ENCODE peak calls at places on chromosomes 6 and 20, in eight cellular contexts. O is activated CD4-positive, alpha-beta T cell treated with anti-CD3 and anti-CD28 coated beads, Interleukin-2, amount 10 ng/mL, durations not matched to agents 7 days and 5 days; W is immature natural killer cell; I is esophagus muscularis mucosa; Y is T-helper 1 cell; M is glutamatergic neuron; A is NCI-H226; R is ascending aorta. X is an unnamed sample.

GRCh38 chr20:24665196-24665595 is 195.8 kb downstream of the SYNDIG1 start:
- DNase-seq in M (no peak), A (no peak), R (no peak), Y (no peak), I (no peak), W (no peak), O (no peak), X (no peak)

GRCh38 chr6:11606287-11606686 is 68.7 kb downstream of the TMEM170B start:
- DNase-seq in R (no peak), M (no peak), O (no peak), Y (no peak), I (no peak), W (no peak), A (no peak), X (no peak)

GRCh38 chr20:59604770-59605665 is 678 bp downstream of the PHACTR3 start:
- DNase-seq in W (no peak), A (no peak), R (no peak), Y (no peak), I (no peak), O (no peak), M (peak; percentile 73), X (peak; percentile 80)

GRCh38 chr20:35304956-35305355 is 12.7 kb upstream of the FAM83C start:
- DNase-seq in M (no peak), I (no peak), O (no peak), W (no peak), A (no peak), Y (no peak), R (no peak), X (no peak)

GRCh38 chr6:51398793-51399192 is 580.1 kb downstream of the TFAP2B start:
- DNase-seq in R (no peak), O (no peak), M (no peak), Y (no peak), A (no peak), W (no peak), I (no peak), X (no peak)

GRCh38 chr6:89547286-89547685 is 91.3 kb downstream of the LYRM2 start:
- DNase-seq in O (no peak), A (no peak), W (no peak), M (no peak), I (no peak), R (no peak), Y (no peak), X (no peak)

GRCh38 chr20:45049904-45050471 is 50.9 kb downstream of the KCNS1 start:
- DNase-seq in O (peak; percentile 13), M (no peak), R (no peak), Y (no peak), W (no peak), I (no peak), A (no peak), X (no peak)

GRCh38 chr6:107624541-107624940 is 134.6 kb downstream of the SOBP start:
- DNase-seq in I (no peak), M (no peak), O (no peak), A (peak; percentile 60), R (no peak), Y (no peak), W (no peak), X (no peak)

GRCh38 chr6:111667921-111668320 is 62.2 kb upstream of the TRAF3IP2 start:
- DNase-seq in Y (no peak), I (no peak), O (no peak), M (no peak), R (no peak), A (no peak), W (no peak), X (no peak)

GRCh38 chr6:43006251-43006650 is 7.5 kb downstream of the MEA1 start:
- DNase-seq in M (no peak), W (no peak), R (no peak), Y (no peak), O (no peak), I (no peak), A (no peak), X (no peak)

GRCh38 chr20:39660965-39661364 is 698.8 kb downstream of the DHX35 start:
- DNase-seq in R (no peak), Y (no peak), W (no peak), I (no peak), O (no peak), A (no peak), M (no peak), X (no peak)

GRCh38 chr6:29516108-29516507 is 28.4 kb upstream of the MAS1L start:
- DNase-seq in A (peak; percentile 28), Y (no peak), W (peak; percentile 7), I (no peak), M (no peak), O (peak; percentile 25), R (no peak), X (no peak)

X was measured in retina.